ENCODE peak calls at places on chromosomes 6 and 20, in ten cellular contexts. A is hepatocyte, P is GM04504, V is nucleus accumbens, Y is fibroblast of lung, E is skeletal muscle cell, C is COR-L47, T is AG04449, O is EL, I is astrocyte of the spinal cord. H is an unnamed sample.
A peak's percentile ranks its signal among the peaks of the same experiment; 100 is the strongest.

GRCh38 chr6:2739335-2739734 is 11.4 kb downstream of the MYLK4 start:
- DNase-seq in A (no peak), T (no peak), O (peak; percentile 64), E (peak; percentile 29), P (no peak), V (no peak), Y (peak; percentile 77), I (peak; percentile 66), C (no peak), H (peak; percentile 51)

GRCh38 chr6:158488065-158488464 is 71.8 kb upstream of the TMEM181 start:
- DNase-seq in T (peak; percentile 96), E (peak; percentile 95), O (peak; percentile 96), P (peak; percentile 81), A (no peak), I (peak; percentile 95), Y (peak; percentile 100), V (no peak), C (no peak), H (peak; percentile 95)

GRCh38 chr6:9405369-9405768 is 970.0 kb upstream of the SLC35B3 start:
- DNase-seq in O (peak; percentile 75), P (peak; percentile 33), I (peak; percentile 89), C (no peak), A (peak; percentile 22), E (no peak), V (no peak), T (no peak), Y (peak; percentile 93), H (peak; percentile 75)

GRCh38 chr6:131523988-131524673 is 48.9 kb upstream of the ARG1 start:
- DNase-seq in P (no peak), T (no peak), Y (no peak), O (no peak), I (no peak), C (no peak), V (no peak), A (no peak), E (no peak), H (no peak)

GRCh38 chr6:52499026-52499425 is 77.8 kb downstream of the TRAM2 start:
- DNase-seq in T (no peak), Y (peak; percentile 80), I (peak; percentile 55), A (no peak), C (no peak), E (no peak), O (peak; percentile 85), V (no peak), P (no peak), H (peak; percentile 50)

GRCh38 chr6:72032056-72032455 is 145.7 kb downstream of the RIMS1 start:
- DNase-seq in A (no peak), C (no peak), P (peak; percentile 24), T (no peak), I (peak; percentile 9), V (no peak), E (no peak), O (peak; percentile 15), Y (peak; percentile 66), H (peak; percentile 84)

GRCh38 chr20:11457476-11457875 is 460.2 kb upstream of the BTBD3 start:
- DNase-seq in T (no peak), E (no peak), V (no peak), C (no peak), I (peak; percentile 48), P (no peak), A (no peak), O (peak; percentile 58), Y (peak; percentile 84), H (no peak)

GRCh38 chr6:15308445-15309213 is 62.8 kb downstream of the JARID2 start:
- DNase-seq in C (no peak), A (no peak), P (no peak), O (peak; percentile 31), V (no peak), Y (peak; percentile 76), T (no peak), E (no peak), I (no peak), H (peak; percentile 39)

GRCh38 chr6:169208011-169208410 is 45.6 kb downstream of the THBS2 start:
- DNase-seq in E (no peak), V (no peak), C (no peak), A (no peak), O (no peak), I (peak; percentile 49), P (no peak), Y (peak; percentile 75), T (no peak), H (no peak)

GRCh38 chr6:126446187-126446696 is 106.3 kb downstream of the CENPW start:
- DNase-seq in P (no peak), A (no peak), Y (no peak), O (no peak), C (no peak), E (no peak), V (no peak), I (no peak), T (no peak), H (no peak)

GRCh38 chr6:14695579-14695978 is 550.3 kb upstream of the JARID2 start:
- DNase-seq in T (no peak), E (no peak), I (no peak), O (no peak), Y (no peak), A (no peak), V (no peak), P (no peak), C (no peak), H (no peak)

GRCh38 chr20:63441777-63442493 is 30.5 kb downstream of the KCNQ2 start:
- DNase-seq in T (no peak), E (no peak), C (peak; percentile 56), I (no peak), P (no peak), V (no peak), O (peak; percentile 26), A (peak; percentile 64), Y (peak; percentile 26), H (no peak)

GRCh38 chr6:35041086-35041855 is 99.9 kb downstream of the TCP11 start:
- DNase-seq in E (no peak), A (no peak), V (no peak), Y (no peak), P (no peak), C (no peak), O (no peak), I (no peak), T (no peak), H (no peak)

GRCh38 chr20:60203451-60203850 is 245.2 kb downstream of the CDH26 start:
- DNase-seq in Y (peak; percentile 33), O (peak; percentile 20), I (no peak), E (no peak), A (no peak), P (no peak), V (no peak), C (no peak), T (no peak), H (peak; percentile 78)

GRCh38 chr6:112475083-112475482 is 128.0 kb downstream of the RFPL4B start:
- DNase-seq in T (peak; percentile 92), I (peak; percentile 50), P (peak; percentile 94), V (no peak), A (no peak), C (no peak), E (peak; percentile 85), Y (peak; percentile 75), O (peak; percentile 77), H (no peak)

H was measured in kidney glomerular epithelial cell.